ENCODE peak calls at places on chromosome 3, in four cellular contexts. Z, U, N and C are unnamed samples.

GRCh38 chr3:30642715-30643361 is 36.4 kb downstream of the TGFBR2 start:
- DNase-seq in Z (no peak), U (no peak), N (no peak), C (no peak)

GRCh38 chr3:191263365-191263764 is 64.3 kb downstream of the OSTN start:
- DNase-seq in U (no peak), Z (no peak), N (no peak), C (no peak)

GRCh38 chr3:152202976-152203626 is 65.6 kb upstream of the MBNL1 start:
- DNase-seq in U (no peak), N (no peak), Z (peak), C (no peak)

GRCh38 chr3:87052499-87053260 is 61.7 kb upstream of the VGLL3 start:
- DNase-seq in U (no peak), Z (no peak), N (peak), C (no peak)

GRCh38 chr3:64000446-64001055 is 22.7 kb downstream of the PSMD6 start:
- DNase-seq in N (no peak), Z (no peak), U (no peak), C (no peak)

GRCh38 chr3:10224794-10225660 is 23.2 kb upstream of the TATDN2 start:
- DNase-seq in U (peak), N (peak), Z (peak), C (peak)

GRCh38 chr3:184155644-184156521 is 706 bp downstream of the DVL3 start:
- DNase-seq in Z (no peak), N (no peak), U (peak), C (peak)

GRCh38 chr3:45223889-45224730 is 2.0 kb downstream of the TMEM158 start:
- DNase-seq in Z (no peak), U (no peak), N (no peak), C (no peak)

GRCh38 chr3:86788371-86788770 is 202.6 kb downstream of the VGLL3 start:
- DNase-seq in N (no peak), U (no peak), Z (no peak), C (no peak)

GRCh38 chr3:117278424-117279190 is 569.0 kb downstream of the TUSC7 start:
- DNase-seq in Z (peak), N (no peak), U (no peak), C (no peak)

GRCh38 chr3:140545756-140546155 is 132.1 kb upstream of the TRIM42 start:
- DNase-seq in Z (no peak), U (no peak), N (no peak), C (no peak)

GRCh38 chr3:42686832-42687650 is 1.7 kb downstream of the KLHL40 start:
- DNase-seq in N (no peak), U (no peak), Z (no peak), C (no peak)